ENCODE peak calls at places on chromosomes 12 and 14, in nine cellular contexts. S, J, T, Y, I, U, R, E and V are unnamed samples.

GRCh38 chr12:80268924-80269749 is 169.8 kb downstream of the OTOGL start:
- DNase-seq in S (peak), J (no peak), T (no peak), Y (peak), I (no peak), U (no peak), R (peak), E (peak), V (peak)

GRCh38 chr12:121811434-121812319 is 7.9 kb downstream of the SETD1B start:
- DNase-seq in S (peak), J (no peak), T (peak), Y (peak), I (no peak), U (peak), R (peak), E (peak), V (peak)

GRCh38 chr14:66824251-66824650 is 316.3 kb downstream of the GPHN start:
- DNase-seq in S (no peak), J (no peak), T (no peak), Y (no peak), I (peak), U (no peak), R (no peak), E (no peak), V (no peak)

GRCh38 chr14:25001096-25001982 is 48.6 kb downstream of the STXBP6 start:
- DNase-seq in S (no peak), J (no peak), T (no peak), Y (peak), I (no peak), U (no peak), R (no peak), E (no peak), V (peak)

GRCh38 chr14:20343855-20344205 is 395 bp downstream of the PARP2 start:
- DNase-seq in S (no peak), J (no peak), T (no peak), Y (peak), I (no peak), U (no peak), R (peak), E (no peak), V (peak)

GRCh38 chr12:48980953-48981756 is 3.0 kb downstream of the WNT1 start:
- DNase-seq in S (peak), J (no peak), T (peak), Y (no peak), I (no peak), U (no peak), R (no peak), E (no peak), V (no peak)

GRCh38 chr12:6074979-6075585 is 49.4 kb downstream of the VWF start:
- DNase-seq in S (no peak), J (no peak), T (no peak), Y (no peak), I (no peak), U (peak), R (no peak), E (no peak), V (no peak)

GRCh38 chr14:75427482-75428229 is at the start of gene JDP2:
- DNase-seq in S (peak), J (no peak), T (no peak), Y (peak), I (peak), U (peak), R (peak), E (peak), V (peak)

GRCh38 chr12:46446645-46447044 is 74.1 kb upstream of the SLC38A2 start:
- DNase-seq in S (no peak), J (no peak), T (no peak), Y (no peak), I (no peak), U (no peak), R (no peak), E (no peak), V (no peak)

GRCh38 chr12:110253176-110253575 is 27.9 kb upstream of the ATP2A2 start:
- DNase-seq in S (no peak), J (no peak), T (no peak), Y (no peak), I (no peak), U (peak), R (no peak), E (no peak), V (no peak)

GRCh38 chr14:59428581-59429012 is 36.6 kb downstream of the GPR135 start:
- DNase-seq in S (no peak), J (no peak), T (no peak), Y (peak), I (no peak), U (no peak), R (no peak), E (peak), V (peak)

GRCh38 chr12:130712346-130713065 is 3.6 kb downstream of the RIMBP2 start:
- DNase-seq in S (no peak), J (no peak), T (no peak), Y (no peak), I (no peak), U (no peak), R (no peak), E (no peak), V (no peak)

GRCh38 chr12:15939111-15939510 is 28.0 kb downstream of the DERA start:
- DNase-seq in S (no peak), J (no peak), T (no peak), Y (no peak), I (no peak), U (no peak), R (no peak), E (no peak), V (no peak)

GRCh38 chr14:28143340-28143739 is 623.2 kb upstream of the FOXG1 start:
- DNase-seq in S (no peak), J (no peak), T (no peak), Y (no peak), I (no peak), U (no peak), R (no peak), E (no peak), V (no peak)

GRCh38 chr12:128803788-128804187 is 20.0 kb downstream of the SLC15A4 start:
- DNase-seq in S (no peak), J (no peak), T (no peak), Y (no peak), I (no peak), U (no peak), R (no peak), E (no peak), V (no peak)

GRCh38 chr12:32229971-32230606 is 123.4 kb downstream of the BICD1 start:
- DNase-seq in S (no peak), J (no peak), T (no peak), Y (no peak), I (no peak), U (no peak), R (no peak), E (no peak), V (no peak)

GRCh38 chr12:59085680-59086079 is 165.4 kb upstream of the LRIG3 start:
- DNase-seq in S (no peak), J (no peak), T (no peak), Y (no peak), I (no peak), U (no peak), R (no peak), E (no peak), V (no peak)

GRCh38 chr12:49974677-49975369 is 2.1 kb downstream of the AQP6 start:
- DNase-seq in S (no peak), J (no peak), T (no peak), Y (no peak), I (peak), U (no peak), R (no peak), E (no peak), V (no peak)

GRCh38 chr14:52876311-52876710 is 74.5 kb downstream of the FERMT2 start:
- DNase-seq in S (no peak), J (no peak), T (no peak), Y (peak), I (no peak), U (no peak), R (no peak), E (no peak), V (peak)

GRCh38 chr12:50699940-50700339 is 64.0 kb upstream of the ATF1 start:
- DNase-seq in S (no peak), J (no peak), T (no peak), Y (no peak), I (no peak), U (no peak), R (no peak), E (no peak), V (no peak)

GRCh38 chr12:5260591-5261086 is 171.3 kb upstream of the NTF3 start:
- DNase-seq in S (no peak), J (no peak), T (no peak), Y (no peak), I (no peak), U (no peak), R (no peak), E (no peak), V (no peak)

GRCh38 chr14:66074546-66074945 is 411.6 kb upstream of the CCDC196 start:
- DNase-seq in S (no peak), J (no peak), T (no peak), Y (no peak), I (no peak), U (no peak), R (no peak), E (no peak), V (no peak)

GRCh38 chr12:54071942-54072341 is 18.3 kb downstream of the HOXC4 start:
- DNase-seq in S (no peak), J (no peak), T (no peak), Y (no peak), I (no peak), U (no peak), R (no peak), E (no peak), V (no peak)

GRCh38 chr12:130460611-130461478 is 123.2 kb downstream of the PIWIL1 start:
- DNase-seq in S (no peak), J (no peak), T (no peak), Y (no peak), I (no peak), U (no peak), R (no peak), E (no peak), V (no peak)